ENCODE peak calls at places on chromosomes 11 and 22, in six cellular contexts. One of them, this sample, is unnamed.

GRCh38 chr22:23850136-23850611 is 7.5 kb upstream of the SLC2A11 start:
- DNase-seq in HFFc6: no peak
- DNase-seq in kidney: peak
- DNase-seq in BE2C: no peak
- DNase-seq in heart right ventricle: no peak
- DNase-seq in mammary epithelial cell: no peak
- DNase-seq in this sample: no peak

GRCh38 chr22:29503811-29504372 is 23.9 kb downstream of the NEFH start:
- DNase-seq in HFFc6: peak
- DNase-seq in kidney: no peak
- DNase-seq in BE2C: peak
- DNase-seq in heart right ventricle: no peak
- DNase-seq in mammary epithelial cell: no peak
- DNase-seq in this sample: peak

GRCh38 chr11:31455177-31455576 is 54.2 kb downstream of the IMMP1L start:
- DNase-seq in HFFc6: no peak
- DNase-seq in kidney: no peak
- DNase-seq in BE2C: no peak
- DNase-seq in heart right ventricle: no peak
- DNase-seq in mammary epithelial cell: no peak
- DNase-seq in this sample: no peak

GRCh38 chr22:41862530-41863266 is 29.8 kb downstream of the SREBF2 start:
- DNase-seq in HFFc6: peak
- DNase-seq in kidney: no peak
- DNase-seq in BE2C: peak
- DNase-seq in heart right ventricle: no peak
- DNase-seq in mammary epithelial cell: no peak
- DNase-seq in this sample: peak

GRCh38 chr11:116199182-116199581 is 573.6 kb downstream of the BUD13 start:
- DNase-seq in HFFc6: no peak
- DNase-seq in kidney: no peak
- DNase-seq in BE2C: peak
- DNase-seq in heart right ventricle: peak
- DNase-seq in mammary epithelial cell: no peak
- DNase-seq in this sample: no peak

GRCh38 chr11:10727259-10727851 is 23.7 kb upstream of the CTR9 start:
- DNase-seq in HFFc6: peak
- DNase-seq in kidney: no peak
- DNase-seq in BE2C: no peak
- DNase-seq in heart right ventricle: no peak
- DNase-seq in mammary epithelial cell: no peak
- DNase-seq in this sample: peak

GRCh38 chr11:68457898-68458249 is 2.7 kb upstream of the PPP6R3 start:
- DNase-seq in HFFc6: no peak
- DNase-seq in kidney: peak
- DNase-seq in BE2C: no peak
- DNase-seq in heart right ventricle: no peak
- DNase-seq in mammary epithelial cell: no peak
- DNase-seq in this sample: no peak

GRCh38 chr11:518463-519202 is 11.6 kb upstream of the RNH1 start:
- DNase-seq in HFFc6: peak
- DNase-seq in kidney: peak
- DNase-seq in BE2C: peak
- DNase-seq in heart right ventricle: peak
- DNase-seq in mammary epithelial cell: peak
- DNase-seq in this sample: peak

GRCh38 chr22:33728847-33729246 is 191.4 kb downstream of the LARGE1 start:
- DNase-seq in HFFc6: no peak
- DNase-seq in kidney: no peak
- DNase-seq in BE2C: no peak
- DNase-seq in heart right ventricle: no peak
- DNase-seq in mammary epithelial cell: no peak
- DNase-seq in this sample: no peak

GRCh38 chr11:13487661-13488030 is 8.2 kb downstream of the PTH start:
- DNase-seq in HFFc6: no peak
- DNase-seq in kidney: no peak
- DNase-seq in BE2C: no peak
- DNase-seq in heart right ventricle: no peak
- DNase-seq in mammary epithelial cell: no peak
- DNase-seq in this sample: peak

GRCh38 chr11:7512525-7513209 is 1.1 kb upstream of the PPFIBP2 start:
- DNase-seq in HFFc6: no peak
- DNase-seq in kidney: peak
- DNase-seq in BE2C: peak
- DNase-seq in heart right ventricle: peak
- DNase-seq in mammary epithelial cell: no peak
- DNase-seq in this sample: no peak

GRCh38 chr11:125925247-125925740 is 20.6 kb upstream of the VSIG10L2 start:
- DNase-seq in HFFc6: no peak
- DNase-seq in kidney: no peak
- DNase-seq in BE2C: no peak
- DNase-seq in heart right ventricle: no peak
- DNase-seq in mammary epithelial cell: no peak
- DNase-seq in this sample: no peak

GRCh38 chr11:6433998-6434650 is 6.7 kb downstream of the HPX start:
- DNase-seq in HFFc6: no peak
- DNase-seq in kidney: no peak
- DNase-seq in BE2C: no peak
- DNase-seq in heart right ventricle: no peak
- DNase-seq in mammary epithelial cell: no peak
- DNase-seq in this sample: no peak

GRCh38 chr22:37973271-37974170 is 10.8 kb downstream of the SOX10 start:
- DNase-seq in HFFc6: no peak
- DNase-seq in kidney: no peak
- DNase-seq in BE2C: no peak
- DNase-seq in heart right ventricle: no peak
- DNase-seq in mammary epithelial cell: no peak
- DNase-seq in this sample: no peak

GRCh38 chr11:27938011-27938410 is 169.9 kb downstream of the KIF18A start:
- DNase-seq in HFFc6: no peak
- DNase-seq in kidney: no peak
- DNase-seq in BE2C: no peak
- DNase-seq in heart right ventricle: no peak
- DNase-seq in mammary epithelial cell: no peak
- DNase-seq in this sample: no peak

GRCh38 chr11:133531971-133532651 is at the start of gene OPCML:
- DNase-seq in HFFc6: no peak
- DNase-seq in kidney: no peak
- DNase-seq in BE2C: no peak
- DNase-seq in heart right ventricle: no peak
- DNase-seq in mammary epithelial cell: no peak
- DNase-seq in this sample: no peak

GRCh38 chr22:50112151-50113118 is 22.6 kb downstream of the MOV10L1 start:
- DNase-seq in HFFc6: peak
- DNase-seq in kidney: no peak
- DNase-seq in BE2C: no peak
- DNase-seq in heart right ventricle: no peak
- DNase-seq in mammary epithelial cell: peak
- DNase-seq in this sample: peak

GRCh38 chr11:123640677-123641494 is 13.5 kb downstream of the SCN3B start:
- DNase-seq in HFFc6: no peak
- DNase-seq in kidney: peak
- DNase-seq in BE2C: peak
- DNase-seq in heart right ventricle: peak
- DNase-seq in mammary epithelial cell: peak
- DNase-seq in this sample: peak

GRCh38 chr22:43811777-43812148 is 342 bp downstream of the EFCAB6 start:
- DNase-seq in HFFc6: no peak
- DNase-seq in kidney: no peak
- DNase-seq in BE2C: no peak
- DNase-seq in heart right ventricle: no peak
- DNase-seq in mammary epithelial cell: peak
- DNase-seq in this sample: peak

DNA sequence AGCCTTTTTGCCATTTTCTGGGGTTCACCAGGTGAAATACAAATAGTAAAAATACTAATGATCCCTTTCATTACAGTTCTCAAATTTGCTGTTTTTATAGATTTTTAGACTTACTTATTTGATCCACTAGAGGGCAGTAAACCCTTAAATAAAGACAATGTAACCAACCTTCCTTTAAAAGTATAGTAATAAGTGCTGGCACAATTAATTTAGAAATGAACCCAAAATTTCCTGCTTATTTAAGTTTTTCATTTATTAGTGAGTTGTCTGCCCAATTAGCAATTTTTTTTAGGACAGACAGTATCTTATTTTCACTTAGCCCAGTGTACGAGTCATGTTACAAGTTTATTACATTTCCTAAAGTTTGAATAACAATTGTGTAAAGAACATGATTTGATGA is 4.7 kb downstream of the DDIAS start:
- DNase-seq in HFFc6: peak
- DNase-seq in kidney: no peak
- DNase-seq in BE2C: no peak
- DNase-seq in heart right ventricle: no peak
- DNase-seq in mammary epithelial cell: peak
- DNase-seq in this sample: peak
- TF ChIP-seq CTCF in HFFc6: peak
- TF ChIP-seq CTCF in kidney: peak
- TF ChIP-seq CTCF in BE2C: peak
- TF ChIP-seq CTCF in heart right ventricle: peak
- TF ChIP-seq CTCF in mammary epithelial cell: peak
- TF ChIP-seq CTCF in this sample: peak

GRCh38 chr11:106076923-106077608 is at the start of gene KBTBD3:
- DNase-seq in HFFc6: peak
- DNase-seq in kidney: peak
- DNase-seq in BE2C: peak
- DNase-seq in heart right ventricle: peak
- DNase-seq in mammary epithelial cell: peak
- DNase-seq in this sample: peak
- TF ChIP-seq CTCF in HFFc6: peak
- TF ChIP-seq CTCF in kidney: no peak
- TF ChIP-seq CTCF in BE2C: peak
- TF ChIP-seq CTCF in heart right ventricle: no peak
- TF ChIP-seq CTCF in mammary epithelial cell: peak
- TF ChIP-seq CTCF in this sample: peak

GRCh38 chr11:46677169-46677568 is 23.2 kb downstream of the ARHGAP1 start:
- DNase-seq in HFFc6: no peak
- DNase-seq in kidney: no peak
- DNase-seq in BE2C: no peak
- DNase-seq in heart right ventricle: no peak
- DNase-seq in mammary epithelial cell: no peak
- DNase-seq in this sample: no peak

GRCh38 chr11:46679252-46680163 is 20.9 kb downstream of the ARHGAP1 start:
- DNase-seq in HFFc6: no peak
- DNase-seq in kidney: peak
- DNase-seq in BE2C: no peak
- DNase-seq in heart right ventricle: no peak
- DNase-seq in mammary epithelial cell: no peak
- DNase-seq in this sample: no peak

GRCh38 chr11:46676436-46677158 is 23.8 kb downstream of the ARHGAP1 start:
- DNase-seq in HFFc6: no peak
- DNase-seq in kidney: peak
- DNase-seq in BE2C: no peak
- DNase-seq in heart right ventricle: no peak
- DNase-seq in mammary epithelial cell: no peak
- DNase-seq in this sample: no peak

GRCh38 chr11:46678741-46679130 is 21.7 kb downstream of the ARHGAP1 start:
- DNase-seq in HFFc6: no peak
- DNase-seq in kidney: peak
- DNase-seq in BE2C: no peak
- DNase-seq in heart right ventricle: no peak
- DNase-seq in mammary epithelial cell: no peak
- DNase-seq in this sample: no peak

DNA sequence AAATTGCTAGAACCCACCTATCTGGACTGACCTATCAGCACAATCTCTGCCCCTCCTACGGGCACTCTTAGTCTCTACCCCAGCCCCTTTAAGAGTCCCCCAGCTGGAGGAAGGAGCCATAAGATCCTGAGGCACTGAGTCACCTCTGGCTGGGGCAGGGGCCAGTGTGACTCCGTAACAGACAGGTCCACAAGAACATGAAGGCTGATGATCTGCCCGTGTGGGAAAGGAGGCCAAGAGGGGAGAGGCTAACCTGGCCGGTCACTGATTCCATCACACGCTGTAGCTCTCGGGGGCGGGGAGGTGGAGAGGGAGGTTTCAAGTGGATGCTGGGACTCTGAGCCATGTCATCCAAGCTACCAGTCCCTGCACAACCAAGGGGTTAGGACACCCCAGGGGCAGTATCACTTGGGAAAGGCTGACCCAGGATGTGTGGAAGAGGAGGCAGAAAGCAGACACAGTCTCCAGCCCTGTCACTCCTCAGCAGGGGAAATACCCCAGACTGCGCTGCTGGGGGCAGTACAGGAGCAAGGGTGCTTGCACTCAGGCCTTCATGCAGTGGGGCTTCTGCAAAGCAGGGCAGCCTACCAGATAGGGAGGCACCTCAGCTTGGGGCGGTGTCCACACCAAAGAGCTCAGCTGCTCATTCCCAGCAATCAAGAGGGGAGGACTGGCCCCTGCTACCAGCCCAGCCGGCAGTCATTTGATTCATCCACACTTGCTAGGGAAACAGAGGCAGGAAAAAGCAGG is 22.3 kb downstream of the ARHGAP1 start:
- DNase-seq in HFFc6: no peak
- DNase-seq in kidney: peak
- DNase-seq in BE2C: no peak
- DNase-seq in heart right ventricle: no peak
- DNase-seq in mammary epithelial cell: no peak
- DNase-seq in this sample: no peak
- TF ChIP-seq CTCF in HFFc6: no peak
- TF ChIP-seq CTCF in kidney: no peak
- TF ChIP-seq CTCF in BE2C: no peak
- TF ChIP-seq CTCF in heart right ventricle: no peak
- TF ChIP-seq CTCF in mammary epithelial cell: no peak
- TF ChIP-seq CTCF in this sample: no peak

DNA sequence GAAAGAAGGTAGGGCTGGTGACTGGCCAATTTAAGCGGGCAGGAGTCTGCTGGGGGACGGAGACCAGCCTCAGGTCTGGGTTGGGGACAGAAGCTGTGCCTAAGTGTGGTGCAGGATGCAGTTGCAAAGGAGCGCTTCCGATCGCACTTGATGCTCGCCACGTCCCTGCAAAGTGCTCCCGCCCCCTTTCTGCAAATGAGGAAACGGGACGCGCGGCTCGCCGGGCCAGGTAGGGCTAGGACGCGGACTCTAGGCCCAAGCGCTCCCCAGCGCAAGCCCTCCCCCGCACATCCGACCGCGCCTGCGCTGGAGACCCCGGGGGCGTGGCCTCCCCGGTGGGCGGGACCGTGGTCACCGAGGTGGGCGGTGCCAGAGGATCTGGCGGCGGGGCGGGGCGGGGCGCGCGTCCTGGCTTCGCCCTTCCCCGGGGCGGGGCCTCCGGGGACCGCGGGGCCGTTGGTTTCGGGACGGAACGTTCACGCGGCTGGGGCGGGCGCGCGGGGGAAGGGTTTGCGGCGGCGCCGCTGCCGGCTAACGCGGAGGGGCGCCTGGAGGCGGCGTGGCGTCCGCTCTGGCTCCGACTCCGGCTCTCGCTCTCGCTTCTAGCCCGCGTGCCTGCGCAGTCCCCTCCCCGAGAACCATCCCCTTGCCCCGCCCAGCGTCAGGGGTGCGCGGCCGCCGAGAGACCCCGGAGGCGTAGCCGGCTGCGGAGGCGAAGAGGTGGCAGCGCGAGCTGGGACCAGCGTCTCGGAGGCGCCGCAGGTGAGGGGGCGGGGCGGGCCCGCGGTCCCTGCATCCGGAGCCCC is at the start of gene FAM118A:
- DNase-seq in HFFc6: peak
- DNase-seq in kidney: peak
- DNase-seq in BE2C: peak
- DNase-seq in heart right ventricle: peak
- DNase-seq in mammary epithelial cell: peak
- DNase-seq in this sample: peak
- TF ChIP-seq CTCF in HFFc6: no peak
- TF ChIP-seq CTCF in kidney: peak
- TF ChIP-seq CTCF in BE2C: peak
- TF ChIP-seq CTCF in heart right ventricle: no peak
- TF ChIP-seq CTCF in mammary epithelial cell: no peak
- TF ChIP-seq CTCF in this sample: no peak

This sample was measured in foreskin fibroblast.